ENCODE peak calls at places on chromosomes 7 and 10, in four cellular contexts. One of them, this sample, is unnamed.

GRCh38 chr7:99139031-99139430 is 4.9 kb downstream of the SMURF1 start:
- DNase-seq in stimulated activated CD4-positive, alpha-beta T cell treated with anti-CD3 and anti-CD28 coated beads, TNF-alpha, amount 100 ng/mL, for 4 hours: no peak
- DNase-seq in NCI-H1105: no peak
- DNase-seq in AG04450: no peak
- DNase-seq in this sample: no peak

GRCh38 chr7:150940446-150941102 is 37.5 kb downstream of the KCNH2 start:
- DNase-seq in stimulated activated CD4-positive, alpha-beta T cell treated with anti-CD3 and anti-CD28 coated beads, TNF-alpha, amount 100 ng/mL, for 4 hours: no peak
- DNase-seq in NCI-H1105: no peak
- DNase-seq in AG04450: no peak
- DNase-seq in this sample: peak

GRCh38 chr10:588246-589165 is 101.0 kb downstream of the DIP2C start:
- DNase-seq in stimulated activated CD4-positive, alpha-beta T cell treated with anti-CD3 and anti-CD28 coated beads, TNF-alpha, amount 100 ng/mL, for 4 hours: no peak
- DNase-seq in NCI-H1105: no peak
- DNase-seq in AG04450: no peak
- DNase-seq in this sample: no peak

GRCh38 chr10:133356953-133357292 is 896 bp downstream of the FUOM start:
- DNase-seq in stimulated activated CD4-positive, alpha-beta T cell treated with anti-CD3 and anti-CD28 coated beads, TNF-alpha, amount 100 ng/mL, for 4 hours: no peak
- DNase-seq in NCI-H1105: no peak
- DNase-seq in AG04450: no peak
- DNase-seq in this sample: no peak

GRCh38 chr10:69800109-69800508 is 1.6 kb upstream of the COL13A1 start:
- DNase-seq in stimulated activated CD4-positive, alpha-beta T cell treated with anti-CD3 and anti-CD28 coated beads, TNF-alpha, amount 100 ng/mL, for 4 hours: no peak
- DNase-seq in NCI-H1105: no peak
- DNase-seq in AG04450: peak
- DNase-seq in this sample: no peak

GRCh38 chr10:29326299-29326698 is 37.4 kb downstream of the LYZL1 start:
- DNase-seq in stimulated activated CD4-positive, alpha-beta T cell treated with anti-CD3 and anti-CD28 coated beads, TNF-alpha, amount 100 ng/mL, for 4 hours: no peak
- DNase-seq in NCI-H1105: no peak
- DNase-seq in AG04450: no peak
- DNase-seq in this sample: no peak

GRCh38 chr10:29370612-29371092 is 81.8 kb downstream of the LYZL1 start:
- DNase-seq in stimulated activated CD4-positive, alpha-beta T cell treated with anti-CD3 and anti-CD28 coated beads, TNF-alpha, amount 100 ng/mL, for 4 hours: no peak
- DNase-seq in NCI-H1105: no peak
- DNase-seq in AG04450: no peak
- DNase-seq in this sample: no peak

GRCh38 chr10:98154076-98154475 is 19.6 kb downstream of the R3HCC1L start:
- DNase-seq in stimulated activated CD4-positive, alpha-beta T cell treated with anti-CD3 and anti-CD28 coated beads, TNF-alpha, amount 100 ng/mL, for 4 hours: no peak
- DNase-seq in NCI-H1105: no peak
- DNase-seq in AG04450: no peak
- DNase-seq in this sample: no peak

GRCh38 chr7:24972991-24973390 is 7.0 kb downstream of the OSBPL3 start:
- DNase-seq in stimulated activated CD4-positive, alpha-beta T cell treated with anti-CD3 and anti-CD28 coated beads, TNF-alpha, amount 100 ng/mL, for 4 hours: no peak
- DNase-seq in NCI-H1105: no peak
- DNase-seq in AG04450: peak
- DNase-seq in this sample: no peak

GRCh38 chr10:7824251-7824650 is 5.9 kb downstream of the TAF3 start:
- DNase-seq in stimulated activated CD4-positive, alpha-beta T cell treated with anti-CD3 and anti-CD28 coated beads, TNF-alpha, amount 100 ng/mL, for 4 hours: no peak
- DNase-seq in NCI-H1105: no peak
- DNase-seq in AG04450: no peak
- DNase-seq in this sample: no peak

GRCh38 chr10:110969183-110969582 is 49.8 kb downstream of the SHOC2 start:
- DNase-seq in stimulated activated CD4-positive, alpha-beta T cell treated with anti-CD3 and anti-CD28 coated beads, TNF-alpha, amount 100 ng/mL, for 4 hours: no peak
- DNase-seq in NCI-H1105: no peak
- DNase-seq in AG04450: no peak
- DNase-seq in this sample: no peak

GRCh38 chr7:604038-604883 is 84.6 kb upstream of the PDGFA start:
- DNase-seq in stimulated activated CD4-positive, alpha-beta T cell treated with anti-CD3 and anti-CD28 coated beads, TNF-alpha, amount 100 ng/mL, for 4 hours: peak
- DNase-seq in NCI-H1105: no peak
- DNase-seq in AG04450: no peak
- DNase-seq in this sample: no peak

GRCh38 chr10:3549118-3549517 is 235.9 kb downstream of the KLF6 start:
- DNase-seq in stimulated activated CD4-positive, alpha-beta T cell treated with anti-CD3 and anti-CD28 coated beads, TNF-alpha, amount 100 ng/mL, for 4 hours: no peak
- DNase-seq in NCI-H1105: no peak
- DNase-seq in AG04450: no peak
- DNase-seq in this sample: no peak

GRCh38 chr7:55144333-55144954 is 125.6 kb downstream of the EGFR start:
- DNase-seq in stimulated activated CD4-positive, alpha-beta T cell treated with anti-CD3 and anti-CD28 coated beads, TNF-alpha, amount 100 ng/mL, for 4 hours: no peak
- DNase-seq in NCI-H1105: no peak
- DNase-seq in AG04450: no peak
- DNase-seq in this sample: no peak

GRCh38 chr7:138008588-138009349 is 6.9 kb upstream of the CREB3L2 start:
- DNase-seq in stimulated activated CD4-positive, alpha-beta T cell treated with anti-CD3 and anti-CD28 coated beads, TNF-alpha, amount 100 ng/mL, for 4 hours: no peak
- DNase-seq in NCI-H1105: peak
- DNase-seq in AG04450: no peak
- DNase-seq in this sample: peak

GRCh38 chr7:107213193-107213788 is 44.5 kb downstream of the HBP1 start:
- DNase-seq in stimulated activated CD4-positive, alpha-beta T cell treated with anti-CD3 and anti-CD28 coated beads, TNF-alpha, amount 100 ng/mL, for 4 hours: no peak
- DNase-seq in NCI-H1105: no peak
- DNase-seq in AG04450: no peak
- DNase-seq in this sample: no peak

GRCh38 chr10:11682896-11683295 is 59.3 kb upstream of the ECHDC3 start:
- DNase-seq in stimulated activated CD4-positive, alpha-beta T cell treated with anti-CD3 and anti-CD28 coated beads, TNF-alpha, amount 100 ng/mL, for 4 hours: no peak
- DNase-seq in NCI-H1105: no peak
- DNase-seq in AG04450: no peak
- DNase-seq in this sample: no peak

GRCh38 chr10:4083509-4084003 is 298.5 kb upstream of the KLF6 start:
- DNase-seq in stimulated activated CD4-positive, alpha-beta T cell treated with anti-CD3 and anti-CD28 coated beads, TNF-alpha, amount 100 ng/mL, for 4 hours: no peak
- DNase-seq in NCI-H1105: no peak
- DNase-seq in AG04450: no peak
- DNase-seq in this sample: peak

GRCh38 chr7:23024454-23024853 is 10.5 kb upstream of the HYCC1 start:
- DNase-seq in stimulated activated CD4-positive, alpha-beta T cell treated with anti-CD3 and anti-CD28 coated beads, TNF-alpha, amount 100 ng/mL, for 4 hours: no peak
- DNase-seq in NCI-H1105: no peak
- DNase-seq in AG04450: no peak
- DNase-seq in this sample: no peak

GRCh38 chr7:66110861-66111260 is 3.8 kb upstream of the CRCP start:
- DNase-seq in stimulated activated CD4-positive, alpha-beta T cell treated with anti-CD3 and anti-CD28 coated beads, TNF-alpha, amount 100 ng/mL, for 4 hours: no peak
- DNase-seq in NCI-H1105: no peak
- DNase-seq in AG04450: peak
- DNase-seq in this sample: no peak

GRCh38 chr10:93973748-93974445 is 19.8 kb upstream of the PLCE1 start:
- DNase-seq in stimulated activated CD4-positive, alpha-beta T cell treated with anti-CD3 and anti-CD28 coated beads, TNF-alpha, amount 100 ng/mL, for 4 hours: no peak
- DNase-seq in NCI-H1105: no peak
- DNase-seq in AG04450: no peak
- DNase-seq in this sample: no peak

GRCh38 chr10:104339469-104340098 is 1.3 kb upstream of the ITPRIP start:
- DNase-seq in stimulated activated CD4-positive, alpha-beta T cell treated with anti-CD3 and anti-CD28 coated beads, TNF-alpha, amount 100 ng/mL, for 4 hours: no peak
- DNase-seq in NCI-H1105: no peak
- DNase-seq in AG04450: no peak
- DNase-seq in this sample: peak

GRCh38 chr7:158973440-158973839 is 117.1 kb downstream of the DYNC2I1 start:
- DNase-seq in stimulated activated CD4-positive, alpha-beta T cell treated with anti-CD3 and anti-CD28 coated beads, TNF-alpha, amount 100 ng/mL, for 4 hours: no peak
- DNase-seq in NCI-H1105: no peak
- DNase-seq in AG04450: no peak
- DNase-seq in this sample: no peak

GRCh38 chr7:151388007-151388297 is 21.9 kb downstream of the WDR86 start:
- DNase-seq in stimulated activated CD4-positive, alpha-beta T cell treated with anti-CD3 and anti-CD28 coated beads, TNF-alpha, amount 100 ng/mL, for 4 hours: no peak
- DNase-seq in NCI-H1105: no peak
- DNase-seq in AG04450: no peak
- DNase-seq in this sample: no peak

GRCh38 chr10:119225288-119225687 is 17.9 kb downstream of the GRK5 start:
- DNase-seq in stimulated activated CD4-positive, alpha-beta T cell treated with anti-CD3 and anti-CD28 coated beads, TNF-alpha, amount 100 ng/mL, for 4 hours: no peak
- DNase-seq in NCI-H1105: no peak
- DNase-seq in AG04450: no peak
- DNase-seq in this sample: no peak

This sample was measured in NCI-H446 treated with DMSO at 0.1 percent for 48 hours.